ENCODE peak calls at places on chromosome 3, in six cellular contexts. One of them, this sample, is unnamed.

GRCh38 chr3:61053781-61054496 is 197.3 kb downstream of the FHIT start:
- DNase-seq in WERI-Rb-1: no peak
- DNase-seq in AG09309: no peak
- DNase-seq in upper lobe of right lung: no peak
- DNase-seq in A549: no peak
- DNase-seq in AG09319: no peak
- DNase-seq in this sample: no peak

GRCh38 chr3:124492824-124493223 is 237.4 kb upstream of the UMPS start:
- DNase-seq in WERI-Rb-1: peak; percentile 66
- DNase-seq in AG09309: no peak
- DNase-seq in upper lobe of right lung: no peak
- DNase-seq in A549: peak; percentile 85
- DNase-seq in AG09319: no peak
- DNase-seq in this sample: peak; percentile 62

GRCh38 chr3:52827866-52828376 is 2.6 kb downstream of the ITIH4 start:
- DNase-seq in WERI-Rb-1: no peak
- DNase-seq in AG09309: no peak
- DNase-seq in upper lobe of right lung: no peak
- DNase-seq in A549: peak; percentile 17
- DNase-seq in AG09319: no peak
- DNase-seq in this sample: no peak

GRCh38 chr3:71005797-71006321 is 577.7 kb downstream of the FOXP1 start:
- DNase-seq in WERI-Rb-1: no peak
- DNase-seq in AG09309: no peak
- DNase-seq in upper lobe of right lung: no peak
- DNase-seq in A549: no peak
- DNase-seq in AG09319: no peak
- DNase-seq in this sample: no peak

GRCh38 chr3:26369133-26369532 is 253.4 kb upstream of the LRRC3B start:
- DNase-seq in WERI-Rb-1: peak; percentile 19
- DNase-seq in AG09309: no peak
- DNase-seq in upper lobe of right lung: no peak
- DNase-seq in A549: no peak
- DNase-seq in AG09319: no peak
- DNase-seq in this sample: no peak

GRCh38 chr3:107068980-107069379 is 308.3 kb upstream of the CCDC54 start:
- DNase-seq in WERI-Rb-1: no peak
- DNase-seq in AG09309: peak; percentile 67
- DNase-seq in upper lobe of right lung: no peak
- DNase-seq in A549: no peak
- DNase-seq in AG09319: peak; percentile 49
- DNase-seq in this sample: no peak

GRCh38 chr3:143507735-143508580 is 340.3 kb downstream of the SLC9A9 start:
- DNase-seq in WERI-Rb-1: no peak
- DNase-seq in AG09309: peak; percentile 48
- DNase-seq in upper lobe of right lung: no peak
- DNase-seq in A549: no peak
- DNase-seq in AG09319: no peak
- DNase-seq in this sample: no peak

GRCh38 chr3:25502233-25502632 is 74.2 kb downstream of the RARB start:
- DNase-seq in WERI-Rb-1: no peak
- DNase-seq in AG09309: no peak
- DNase-seq in upper lobe of right lung: no peak
- DNase-seq in A549: no peak
- DNase-seq in AG09319: no peak
- DNase-seq in this sample: no peak

GRCh38 chr3:138367912-138368311 is 19.5 kb downstream of the MRAS start:
- DNase-seq in WERI-Rb-1: no peak
- DNase-seq in AG09309: no peak
- DNase-seq in upper lobe of right lung: peak; percentile 84
- DNase-seq in A549: no peak
- DNase-seq in AG09319: no peak
- DNase-seq in this sample: no peak

GRCh38 chr3:149388001-149388435 is 10.6 kb upstream of the TM4SF1 start:
- DNase-seq in WERI-Rb-1: no peak
- DNase-seq in AG09309: peak; percentile 87
- DNase-seq in upper lobe of right lung: no peak
- DNase-seq in A549: no peak
- DNase-seq in AG09319: no peak
- DNase-seq in this sample: no peak

GRCh38 chr3:169666501-169667379 is 3.2 kb upstream of the MECOM start:
- DNase-seq in WERI-Rb-1: no peak
- DNase-seq in AG09309: no peak
- DNase-seq in upper lobe of right lung: peak; percentile 70
- DNase-seq in A549: no peak
- DNase-seq in AG09319: no peak
- DNase-seq in this sample: no peak

GRCh38 chr3:160052385-160053047 is 63.9 kb downstream of the IL12A start:
- DNase-seq in WERI-Rb-1: no peak
- DNase-seq in AG09309: no peak
- DNase-seq in upper lobe of right lung: no peak
- DNase-seq in A549: no peak
- DNase-seq in AG09319: no peak
- DNase-seq in this sample: no peak

GRCh38 chr3:124202754-124203153 is 210.8 kb upstream of the ROPN1 start:
- DNase-seq in WERI-Rb-1: no peak
- DNase-seq in AG09309: no peak
- DNase-seq in upper lobe of right lung: no peak
- DNase-seq in A549: no peak
- DNase-seq in AG09319: no peak
- DNase-seq in this sample: peak; percentile 57

GRCh38 chr3:53416530-53416929 is 69.2 kb upstream of the DCP1A start:
- DNase-seq in WERI-Rb-1: no peak
- DNase-seq in AG09309: no peak
- DNase-seq in upper lobe of right lung: no peak
- DNase-seq in A549: no peak
- DNase-seq in AG09319: no peak
- DNase-seq in this sample: no peak

GRCh38 chr3:89841041-89841440 is 733.6 kb downstream of the EPHA3 start:
- DNase-seq in WERI-Rb-1: no peak
- DNase-seq in AG09309: no peak
- DNase-seq in upper lobe of right lung: no peak
- DNase-seq in A549: no peak
- DNase-seq in AG09319: no peak
- DNase-seq in this sample: no peak

GRCh38 chr3:189809583-189809982 is 178.4 kb downstream of the TP63 start:
- DNase-seq in WERI-Rb-1: no peak
- DNase-seq in AG09309: no peak
- DNase-seq in upper lobe of right lung: no peak
- DNase-seq in A549: no peak
- DNase-seq in AG09319: no peak
- DNase-seq in this sample: no peak

GRCh38 chr3:169813757-169814517 is 1.2 kb upstream of the LRRC34 start:
- DNase-seq in WERI-Rb-1: peak; percentile 42
- DNase-seq in AG09309: no peak
- DNase-seq in upper lobe of right lung: peak; percentile 68
- DNase-seq in A549: no peak
- DNase-seq in AG09319: no peak
- DNase-seq in this sample: no peak

GRCh38 chr3:192409203-192409837 is 318.0 kb downstream of the FGF12 start:
- DNase-seq in WERI-Rb-1: peak; percentile 64
- DNase-seq in AG09309: no peak
- DNase-seq in upper lobe of right lung: peak; percentile 65
- DNase-seq in A549: peak; percentile 40
- DNase-seq in AG09319: no peak
- DNase-seq in this sample: no peak

GRCh38 chr3:104388624-104389023 is 978.1 kb upstream of the ALCAM start:
- DNase-seq in WERI-Rb-1: no peak
- DNase-seq in AG09309: no peak
- DNase-seq in upper lobe of right lung: no peak
- DNase-seq in A549: no peak
- DNase-seq in AG09319: no peak
- DNase-seq in this sample: peak; percentile 12

GRCh38 chr3:144162042-144162441 is 190.4 kb downstream of the DIPK2A start:
- DNase-seq in WERI-Rb-1: no peak
- DNase-seq in AG09309: peak; percentile 28
- DNase-seq in upper lobe of right lung: no peak
- DNase-seq in A549: peak; percentile 12
- DNase-seq in AG09319: peak; percentile 39
- DNase-seq in this sample: no peak

GRCh38 chr3:186534113-186534669 is 10.0 kb downstream of the CRYGS start:
- DNase-seq in WERI-Rb-1: no peak
- DNase-seq in AG09309: no peak
- DNase-seq in upper lobe of right lung: no peak
- DNase-seq in A549: no peak
- DNase-seq in AG09319: no peak
- DNase-seq in this sample: no peak

GRCh38 chr3:59374091-59374490 is 324.3 kb upstream of the CFAP20DC start:
- DNase-seq in WERI-Rb-1: no peak
- DNase-seq in AG09309: no peak
- DNase-seq in upper lobe of right lung: no peak
- DNase-seq in A549: no peak
- DNase-seq in AG09319: no peak
- DNase-seq in this sample: no peak

GRCh38 chr3:71051893-71052687 is 531.4 kb downstream of the FOXP1 start:
- DNase-seq in WERI-Rb-1: no peak
- DNase-seq in AG09309: no peak
- DNase-seq in upper lobe of right lung: no peak
- DNase-seq in A549: no peak
- DNase-seq in AG09319: no peak
- DNase-seq in this sample: no peak

GRCh38 chr3:192901435-192901834 is 16.2 kb downstream of the MB21D2 start:
- DNase-seq in WERI-Rb-1: no peak
- DNase-seq in AG09309: peak; percentile 91
- DNase-seq in upper lobe of right lung: no peak
- DNase-seq in A549: no peak
- DNase-seq in AG09319: no peak
- DNase-seq in this sample: no peak

DNA sequence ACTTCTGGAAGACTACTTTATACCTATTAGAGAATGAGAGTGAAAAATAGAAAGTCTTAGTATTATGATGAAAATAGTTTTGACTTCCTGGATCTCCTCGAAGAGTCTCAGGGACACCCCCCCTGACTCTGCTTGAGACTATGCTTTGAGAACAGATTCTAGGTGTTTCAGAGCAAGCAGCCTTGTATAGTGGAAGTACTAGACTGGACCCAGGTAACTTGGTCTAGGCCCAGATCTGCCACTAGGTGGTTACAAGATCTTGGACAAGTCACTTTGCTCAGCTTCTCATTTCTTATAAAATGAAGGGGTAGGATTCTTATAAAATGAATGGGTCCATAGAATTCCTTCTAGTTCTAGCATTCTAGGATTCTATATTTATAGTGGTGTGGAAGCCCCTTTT is 9.1 kb downstream of the ABHD5 start:
- DNase-seq in WERI-Rb-1: peak; percentile 24
- DNase-seq in AG09309: no peak
- DNase-seq in upper lobe of right lung: no peak
- DNase-seq in A549: peak; percentile 28
- DNase-seq in AG09319: no peak
- DNase-seq in this sample: no peak
- TF ChIP-seq CTCF in WERI-Rb-1: peak; percentile 32
- TF ChIP-seq CTCF in AG09309: peak; percentile 31
- TF ChIP-seq CTCF in upper lobe of right lung: no peak
- TF ChIP-seq CTCF in A549: peak; percentile 19
- TF ChIP-seq CTCF in AG09319: no peak
- TF ChIP-seq CTCF in this sample: peak; percentile 21

DNA sequence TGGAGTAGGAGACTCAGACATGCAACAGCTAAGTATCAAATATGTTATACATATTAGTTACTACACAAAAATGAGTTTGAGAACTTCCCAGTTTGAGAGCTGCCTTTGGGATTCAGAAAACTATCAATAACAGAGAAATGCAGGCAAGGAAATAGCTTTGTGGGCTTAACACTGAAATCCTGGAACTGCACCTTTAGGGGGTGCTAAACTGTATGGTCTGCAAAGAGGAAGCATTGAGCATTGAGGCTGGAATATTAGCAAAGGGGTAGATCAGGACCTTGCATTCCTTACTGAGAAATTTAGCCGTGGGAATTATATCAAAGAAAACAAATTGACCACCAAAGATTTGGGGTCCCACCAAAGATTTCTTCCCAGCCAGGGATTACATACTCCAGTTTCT is 580.0 kb downstream of the ZNF385D start:
- DNase-seq in WERI-Rb-1: peak; percentile 26
- DNase-seq in AG09309: no peak
- DNase-seq in upper lobe of right lung: no peak
- DNase-seq in A549: no peak
- DNase-seq in AG09319: no peak
- DNase-seq in this sample: no peak
- TF ChIP-seq CTCF in WERI-Rb-1: peak; percentile 63
- TF ChIP-seq CTCF in AG09309: peak; percentile 41
- TF ChIP-seq CTCF in upper lobe of right lung: peak; percentile 31
- TF ChIP-seq CTCF in A549: no peak
- TF ChIP-seq CTCF in AG09319: peak; percentile 29
- TF ChIP-seq CTCF in this sample: peak; percentile 11

GRCh38 chr3:44198265-44198956 is 43.3 kb upstream of the TOPAZ1 start:
- DNase-seq in WERI-Rb-1: peak; percentile 60
- DNase-seq in AG09309: peak; percentile 21
- DNase-seq in upper lobe of right lung: no peak
- DNase-seq in A549: peak; percentile 51
- DNase-seq in AG09319: peak; percentile 42
- DNase-seq in this sample: peak; percentile 64

DNA sequence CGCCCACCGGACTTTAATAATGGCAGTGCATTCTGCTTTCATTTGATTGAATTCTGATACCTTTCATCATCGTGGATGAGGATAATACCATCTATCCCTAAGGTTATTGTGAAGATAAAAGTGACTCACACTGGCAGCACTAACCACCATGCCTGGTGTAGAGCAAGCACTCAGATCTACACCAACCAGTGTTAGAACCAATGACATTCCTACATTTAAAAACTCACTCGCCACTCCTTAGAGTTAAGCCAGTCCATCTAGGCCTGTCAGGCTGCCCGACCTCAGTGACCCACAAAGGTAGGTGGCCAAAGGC is 42.8 kb upstream of the TOPAZ1 start:
- DNase-seq in WERI-Rb-1: no peak
- DNase-seq in AG09309: no peak
- DNase-seq in upper lobe of right lung: no peak
- DNase-seq in A549: no peak
- DNase-seq in AG09319: no peak
- DNase-seq in this sample: no peak
- TF ChIP-seq CTCF in WERI-Rb-1: no peak
- TF ChIP-seq CTCF in AG09309: no peak
- TF ChIP-seq CTCF in upper lobe of right lung: no peak
- TF ChIP-seq CTCF in A549: no peak
- TF ChIP-seq CTCF in AG09319: no peak
- TF ChIP-seq CTCF in this sample: no peak

DNA sequence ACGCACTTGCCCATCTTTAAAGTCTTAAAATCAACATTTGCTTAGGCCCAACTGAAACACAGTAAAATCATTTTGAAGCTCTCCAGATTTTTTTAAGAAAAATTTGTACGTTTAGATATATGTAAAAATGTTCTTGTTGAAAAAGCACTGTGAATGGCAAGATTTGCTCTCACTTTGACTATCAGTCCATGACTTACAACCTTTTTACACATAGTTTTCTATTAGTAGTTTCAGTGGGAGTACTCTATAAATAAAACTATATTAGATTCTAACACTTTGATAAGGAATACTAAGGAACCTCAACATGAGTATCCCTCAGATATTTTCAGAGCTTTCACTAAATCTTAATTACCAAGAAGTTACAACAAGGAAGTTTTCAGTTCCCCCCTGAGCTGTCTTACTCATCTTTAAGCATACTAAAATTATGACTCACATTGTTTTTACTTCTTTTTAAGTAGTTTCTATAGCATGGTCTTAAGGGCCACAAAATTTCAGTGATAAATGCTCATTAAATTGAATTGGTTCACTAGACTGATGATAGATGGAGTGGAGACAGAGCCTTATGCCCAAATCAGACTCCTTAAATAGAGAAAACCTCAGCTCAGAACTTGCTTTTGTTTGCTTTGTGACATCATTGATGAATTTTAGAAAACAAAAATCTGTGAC is 31.6 kb upstream of the RAP2B start:
- DNase-seq in WERI-Rb-1: no peak
- DNase-seq in AG09309: peak; percentile 44
- DNase-seq in upper lobe of right lung: no peak
- DNase-seq in A549: peak; percentile 33
- DNase-seq in AG09319: no peak
- DNase-seq in this sample: no peak
- TF ChIP-seq CTCF in WERI-Rb-1: no peak
- TF ChIP-seq CTCF in AG09309: no peak
- TF ChIP-seq CTCF in upper lobe of right lung: no peak
- TF ChIP-seq CTCF in A549: no peak
- TF ChIP-seq CTCF in AG09319: no peak
- TF ChIP-seq CTCF in this sample: no peak

This sample was measured in BE2C.